ENCODE peak calls at places on chromosomes 3 and 15, in six cellular contexts. G is spleen, A is neural crest cell, Z is brain microvascular endothelial cell, W is heart left ventricle, I is IMR-90. K is an unnamed sample.

GRCh38 chr3:101084404-101084803 is 91.2 kb upstream of the ABI3BP start:
- DNase-seq in G (no peak), Z (no peak), A (no peak), W (no peak), I (no peak), K (no peak)

GRCh38 chr3:179670311-179670710 is 17.5 kb downstream of the USP13 start:
- DNase-seq in Z (no peak), I (no peak), W (no peak), G (no peak), A (no peak), K (no peak)

GRCh38 chr3:56673781-56674457 is 9.1 kb downstream of the TASOR start:
- DNase-seq in A (no peak), W (no peak), G (no peak), Z (no peak), I (peak), K (no peak)

GRCh38 chr3:194592798-194593752 is 40.1 kb downstream of the TMEM44 start:
- DNase-seq in W (no peak), Z (peak), A (no peak), I (peak), G (no peak), K (no peak)

GRCh38 chr3:13839253-13839652 is 40.6 kb downstream of the WNT7A start:
- DNase-seq in Z (no peak), I (no peak), G (peak), A (no peak), W (no peak), K (no peak)

GRCh38 chr3:141561426-141562034 is 74.7 kb downstream of the RASA2 start:
- DNase-seq in I (peak), G (no peak), Z (peak), A (peak), W (no peak), K (no peak)

GRCh38 chr3:127959873-127960272 is 44.8 kb downstream of the KBTBD12 start:
- DNase-seq in W (peak), Z (peak), A (peak), G (no peak), I (peak), K (no peak)

GRCh38 chr3:4063916-4064592 is 239.1 kb upstream of the SETMAR start:
- DNase-seq in G (no peak), W (no peak), A (no peak), Z (no peak), I (no peak), K (no peak)

GRCh38 chr3:57743511-57743910 is 12.6 kb upstream of the SLMAP start:
- DNase-seq in Z (no peak), A (no peak), I (peak), W (no peak), G (no peak), K (no peak)

GRCh38 chr3:125165189-125165947 is 47.2 kb downstream of the SLC12A8 start:
- DNase-seq in G (no peak), I (peak), Z (peak), A (peak), W (peak), K (no peak)

GRCh38 chr15:88838667-88839066 is 35.4 kb downstream of the ACAN start:
- DNase-seq in W (no peak), Z (no peak), I (no peak), A (no peak), G (peak), K (no peak)

GRCh38 chr15:37099321-37100108 is 834 bp downstream of the MEIS2 start:
- DNase-seq in I (peak), G (no peak), A (no peak), Z (no peak), W (peak), K (no peak)

GRCh38 chr3:140233702-140234101 is 298.7 kb downstream of the CLSTN2 start:
- DNase-seq in W (no peak), A (no peak), I (no peak), G (no peak), Z (no peak), K (no peak)

GRCh38 chr15:90650117-90650955 is 66.8 kb upstream of the BLM start:
- DNase-seq in I (peak), Z (peak), W (no peak), G (no peak), A (no peak), K (no peak)

GRCh38 chr15:42691308-42691707 is 45.6 kb downstream of the CDAN1 start:
- DNase-seq in A (no peak), G (no peak), Z (no peak), W (no peak), I (no peak), K (no peak)

GRCh38 chr3:71370467-71370866 is 213.1 kb downstream of the FOXP1 start:
- DNase-seq in W (no peak), Z (no peak), A (no peak), I (no peak), G (no peak), K (no peak)

GRCh38 chr15:75862796-75863195 is 19.5 kb downstream of the UBE2Q2 start:
- DNase-seq in Z (no peak), W (no peak), A (no peak), G (no peak), I (no peak), K (no peak)

GRCh38 chr15:31398677-31399260 is 72.1 kb downstream of the KLF13 start:
- DNase-seq in G (no peak), A (no peak), W (no peak), I (no peak), Z (no peak), K (no peak)
- TF ChIP-seq CTCF in G (no peak), A (no peak), W (no peak), I (no peak), Z (no peak), K (no peak)

DNA sequence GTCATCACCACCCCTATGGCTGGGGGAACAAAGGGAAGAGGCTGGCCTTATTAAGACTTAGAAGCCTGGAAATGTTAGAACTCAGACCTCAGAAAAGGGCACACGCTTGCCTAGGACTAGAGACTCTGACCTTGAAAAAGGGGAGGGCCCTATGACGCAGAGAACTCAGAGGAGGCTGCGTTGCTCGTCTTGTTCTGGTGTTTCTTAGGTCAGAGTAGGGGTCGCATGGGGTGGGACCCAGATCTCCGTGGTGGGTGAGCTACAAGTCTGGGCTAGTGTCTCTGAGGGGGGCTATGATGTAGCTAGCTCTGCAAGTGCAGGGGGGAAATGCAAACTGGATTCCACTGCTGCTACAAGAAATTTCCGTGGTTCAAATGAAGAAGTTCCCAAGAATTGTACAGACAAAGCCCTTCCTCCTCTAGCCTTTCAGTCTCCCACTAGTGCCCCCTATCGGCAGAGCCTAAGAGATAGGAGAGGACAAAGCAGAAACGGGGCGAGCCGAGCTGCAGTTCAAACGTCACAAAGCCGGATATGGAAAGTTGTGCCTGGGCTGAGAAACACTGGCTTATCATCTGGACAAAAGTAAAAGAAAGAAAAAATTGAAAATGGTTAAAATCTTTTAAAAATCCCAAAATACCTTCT is 392.9 kb upstream of the ROBO2 start:
- DNase-seq in G (no peak), I (no peak), A (no peak), Z (no peak), W (no peak), K (no peak)
- TF ChIP-seq CTCF in G (no peak), I (no peak), A (no peak), Z (peak), W (no peak), K (no peak)

GRCh38 chr3:120642368-120642948 is 39.6 kb downstream of the HGD start:
- DNase-seq in I (peak), G (no peak), W (no peak), A (no peak), Z (peak), K (no peak)
- TF ChIP-seq CTCF in I (peak), G (no peak), W (no peak), A (no peak), Z (peak), K (no peak)

DNA sequence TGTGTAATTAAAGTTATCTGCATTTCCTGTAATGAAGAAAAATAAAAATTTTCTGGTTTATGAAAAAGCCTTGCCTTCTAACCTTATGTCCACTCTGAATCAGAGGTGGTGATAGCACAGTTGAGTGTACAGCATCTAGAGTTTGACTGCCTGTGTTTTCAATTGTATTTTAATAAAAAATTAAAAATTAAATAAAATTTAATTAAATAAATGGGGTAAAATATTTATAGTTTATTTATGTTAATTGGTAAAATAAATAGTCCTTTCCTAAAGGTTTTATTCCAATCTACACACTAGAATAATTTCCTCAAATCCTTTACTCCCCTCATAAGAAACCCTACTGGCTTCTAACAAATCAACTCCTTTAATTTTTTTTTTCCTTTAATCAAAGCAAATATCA is 111.8 kb upstream of the MYO5C start:
- DNase-seq in A (no peak), I (no peak), Z (no peak), W (no peak), G (no peak), K (no peak)
- TF ChIP-seq CTCF in A (no peak), I (no peak), Z (no peak), W (no peak), G (no peak), K (no peak)

K was measured in natural killer cell.